ENCODE peak calls at places on chromosome 14, in five cellular contexts. A is GM23248; V is NCI-H2171; X is activated CD8-positive, alpha-beta memory T cell treated with anti-CD3 and anti-CD28 coated beads for 48 hours; M is head of caudate nucleus. N is an unnamed sample.

GRCh38 chr14:88929656-88930436 is 105.4 kb downstream of the TTC8 start:
- DNase-seq in A (no peak), V (no peak), X (no peak), M (no peak), N (no peak)

GRCh38 chr14:71931492-71932228 is 569 bp upstream of the RGS6 start:
- DNase-seq in A (peak), V (no peak), X (no peak), M (peak), N (no peak)

GRCh38 chr14:97025722-97026121 is 228.5 kb downstream of the VRK1 start:
- DNase-seq in A (no peak), V (no peak), X (no peak), M (no peak), N (no peak)

GRCh38 chr14:56002316-56002715 is 115.9 kb upstream of the PELI2 start:
- DNase-seq in A (peak), V (no peak), X (no peak), M (no peak), N (peak)

GRCh38 chr14:51865953-51866747 is 5.7 kb downstream of the GNG2 start:
- DNase-seq in A (no peak), V (no peak), X (no peak), M (no peak), N (no peak)

GRCh38 chr14:56118611-56119181 is 485 bp downstream of the PELI2 start:
- DNase-seq in A (peak), V (no peak), X (peak), M (peak), N (peak)

GRCh38 chr14:70735043-70735442 is 74.3 kb downstream of the MAP3K9 start:
- DNase-seq in A (no peak), V (peak), X (no peak), M (no peak), N (no peak)

GRCh38 chr14:74619672-74620131 is 7.7 kb upstream of the LTBP2 start:
- DNase-seq in A (peak), V (no peak), X (no peak), M (no peak), N (peak)

GRCh38 chr14:95547626-95548327 is 12.9 kb downstream of the GLRX5 start:
- DNase-seq in A (peak), V (no peak), X (no peak), M (no peak), N (peak)

GRCh38 chr14:102592969-102593840 is 756 bp downstream of the RCOR1 start:
- DNase-seq in A (peak), V (peak), X (peak), M (peak), N (no peak)

GRCh38 chr14:73460691-73461127 is 2.4 kb upstream of the NUMB start:
- DNase-seq in A (peak), V (peak), X (no peak), M (no peak), N (peak)

GRCh38 chr14:67663633-67664032 is 10.8 kb downstream of the VTI1B start:
- DNase-seq in A (no peak), V (no peak), X (no peak), M (no peak), N (no peak)

GRCh38 chr14:49942090-49942489 is 49.2 kb downstream of the ARF6 start:
- DNase-seq in A (no peak), V (no peak), X (no peak), M (no peak), N (no peak)

GRCh38 chr14:21043387-21044105 is 1.4 kb downstream of the RNASE7 start:
- DNase-seq in A (no peak), V (no peak), X (no peak), M (no peak), N (no peak)

GRCh38 chr14:35406811-35407630 is 2.5 kb upstream of the NFKBIA start:
- DNase-seq in A (peak), V (peak), X (no peak), M (no peak), N (peak)

GRCh38 chr14:48563465-48563864 is 888.1 kb upstream of the MDGA2 start:
- DNase-seq in A (no peak), V (no peak), X (no peak), M (peak), N (no peak)

GRCh38 chr14:104864267-104865068 is 600 bp upstream of the CEP170B start:
- DNase-seq in A (peak), V (peak), X (no peak), M (no peak), N (no peak)

GRCh38 chr14:105050551-105050897 is 14.7 kb downstream of the GPR132 start:
- DNase-seq in A (peak), V (peak), X (no peak), M (no peak), N (peak)

GRCh38 chr14:92922883-92923743 is at the start of gene CHGA:
- DNase-seq in A (peak), V (peak), X (no peak), M (peak), N (peak)

GRCh38 chr14:59811850-59812249 is 58.7 kb downstream of the RTN1 start:
- DNase-seq in A (no peak), V (no peak), X (no peak), M (no peak), N (no peak)

GRCh38 chr14:54366726-54367707 is 29.8 kb upstream of the CDKN3 start:
- DNase-seq in A (peak), V (no peak), X (no peak), M (peak), N (peak)

GRCh38 chr14:37139710-37140109 is 32.7 kb downstream of the SLC25A21 start:
- DNase-seq in A (no peak), V (no peak), X (no peak), M (no peak), N (no peak)

GRCh38 chr14:102873546-102874061 is 48.9 kb upstream of the AMN start:
- DNase-seq in A (no peak), V (no peak), X (no peak), M (no peak), N (no peak)

GRCh38 chr14:21748869-21749303 is 75.3 kb upstream of the OR4E1 start:
- DNase-seq in A (peak), V (peak), X (no peak), M (peak), N (peak)

GRCh38 chr14:60630129-60630528 is 19.1 kb downstream of the SIX1 start:
- DNase-seq in A (no peak), V (no peak), X (no peak), M (no peak), N (no peak)

GRCh38 chr14:75198291-75198933 is 22.0 kb upstream of the TMED10 start:
- DNase-seq in A (no peak), V (peak), X (no peak), M (no peak), N (peak)

GRCh38 chr14:64688028-64688427 is 16.2 kb upstream of the PLEKHG3 start:
- DNase-seq in A (no peak), V (no peak), X (no peak), M (no peak), N (no peak)

GRCh38 chr14:22039938-22040780 is 366.5 kb upstream of the OR4E1 start:
- DNase-seq in A (peak), V (no peak), X (no peak), M (no peak), N (no peak)

GRCh38 chr14:104138891-104139459 is 588 bp downstream of the KIF26A start:
- DNase-seq in A (no peak), V (no peak), X (no peak), M (no peak), N (no peak)

GRCh38 chr14:90521121-90521929 is 124.5 kb downstream of the CALM1 start:
- DNase-seq in A (peak), V (peak), X (no peak), M (no peak), N (no peak)

GRCh38 chr14:106808458-106808857 is 1282.1 kb downstream of the TMEM121 start:
- DNase-seq in A (no peak), V (no peak), X (no peak), M (no peak), N (no peak)

GRCh38 chr14:101239065-101239464 is 322.2 kb upstream of the DIO3 start:
- DNase-seq in A (no peak), V (no peak), X (no peak), M (no peak), N (no peak)

GRCh38 chr14:64920465-64920864 is 6.2 kb downstream of the CHURC1 start:
- DNase-seq in A (no peak), V (no peak), X (no peak), M (no peak), N (no peak)

GRCh38 chr14:76133103-76133502 is 18.6 kb upstream of the GPATCH2L start:
- DNase-seq in A (peak), V (no peak), X (no peak), M (no peak), N (peak)

GRCh38 chr14:70358631-70359030 is 852 bp downstream of the COX16 start:
- DNase-seq in A (peak), V (no peak), X (no peak), M (no peak), N (peak)